ENCODE peak calls at places on chromosomes 11 and 22, in four cellular contexts. One of them, this sample, is unnamed.
A peak's percentile ranks its signal among the peaks of the same experiment; 100 is the strongest.

GRCh38 chr11:115411114-115411513 is 93.1 kb downstream of the CADM1 start:
- DNase-seq in SK-N-SH: no peak
- DNase-seq in K562: no peak
- DNase-seq in H1: no peak
- DNase-seq in this sample: no peak

GRCh38 chr22:31852691-31853370 is 91.5 kb upstream of the YWHAH start:
- DNase-seq in SK-N-SH: no peak
- DNase-seq in K562: no peak
- DNase-seq in H1: no peak
- DNase-seq in this sample: no peak

GRCh38 chr22:36234919-36235318 is 4.4 kb downstream of the APOL2 start:
- DNase-seq in SK-N-SH: no peak
- DNase-seq in K562: no peak
- DNase-seq in H1: no peak
- DNase-seq in this sample: no peak

GRCh38 chr11:107821199-107821926 is 37.2 kb downstream of the SLC35F2 start:
- DNase-seq in SK-N-SH: no peak
- DNase-seq in K562: no peak
- DNase-seq in H1: no peak
- DNase-seq in this sample: no peak

GRCh38 chr11:114236829-114237228 is 59.4 kb upstream of the NNMT start:
- DNase-seq in SK-N-SH: no peak
- DNase-seq in K562: no peak
- DNase-seq in H1: no peak
- DNase-seq in this sample: no peak

GRCh38 chr11:115920087-115920461 is 415.9 kb upstream of the CADM1 start:
- DNase-seq in SK-N-SH: no peak
- DNase-seq in K562: no peak
- DNase-seq in H1: no peak
- DNase-seq in this sample: no peak

GRCh38 chr11:46254135-46254491 is 23.3 kb upstream of the CREB3L1 start:
- DNase-seq in SK-N-SH: no peak
- DNase-seq in K562: no peak
- DNase-seq in H1: no peak
- DNase-seq in this sample: no peak

GRCh38 chr11:126354631-126355323 is 709 bp upstream of the ST3GAL4 start:
- DNase-seq in SK-N-SH: no peak
- DNase-seq in K562: peak; percentile 23
- DNase-seq in H1: no peak
- DNase-seq in this sample: no peak

GRCh38 chr22:41367680-41368542 is 13.8 kb upstream of the TEF start:
- DNase-seq in SK-N-SH: no peak
- DNase-seq in K562: no peak
- DNase-seq in H1: no peak
- DNase-seq in this sample: no peak

GRCh38 chr11:65719887-65720236 is 736 bp downstream of the RNASEH2C start:
- DNase-seq in SK-N-SH: no peak
- DNase-seq in K562: peak; percentile 46
- DNase-seq in H1: no peak
- DNase-seq in this sample: no peak

GRCh38 chr11:32829157-32829679 is 509 bp upstream of the PRRG4 start:
- DNase-seq in SK-N-SH: no peak
- DNase-seq in K562: no peak
- DNase-seq in H1: no peak
- DNase-seq in this sample: no peak

GRCh38 chr11:87871071-87871470 is 304.2 kb downstream of the RAB38 start:
- DNase-seq in SK-N-SH: no peak
- DNase-seq in K562: no peak
- DNase-seq in H1: no peak
- DNase-seq in this sample: no peak

GRCh38 chr11:32101791-32102190 is 10.9 kb downstream of the RCN1 start:
- DNase-seq in SK-N-SH: no peak
- DNase-seq in K562: no peak
- DNase-seq in H1: no peak
- DNase-seq in this sample: no peak

GRCh38 chr11:22192289-22192641 is 620 bp upstream of the ANO5 start:
- DNase-seq in SK-N-SH: peak; percentile 52
- DNase-seq in K562: peak; percentile 21
- DNase-seq in H1: peak; percentile 27
- DNase-seq in this sample: peak; percentile 63

GRCh38 chr11:68146704-68147474 is 25.7 kb upstream of the CHKA start:
- DNase-seq in SK-N-SH: peak; percentile 82
- DNase-seq in K562: peak; percentile 81
- DNase-seq in H1: no peak
- DNase-seq in this sample: no peak

GRCh38 chr11:75155570-75156422 is 4.9 kb downstream of the SLCO2B1 start:
- DNase-seq in SK-N-SH: no peak
- DNase-seq in K562: peak; percentile 30
- DNase-seq in H1: no peak
- DNase-seq in this sample: no peak

GRCh38 chr11:83007909-83008580 is 63.7 kb downstream of the RAB30 start:
- DNase-seq in SK-N-SH: peak; percentile 72
- DNase-seq in K562: peak; percentile 67
- DNase-seq in H1: no peak
- DNase-seq in this sample: peak; percentile 17

GRCh38 chr22:26770624-26771023 is 113.2 kb downstream of the MIAT start:
- DNase-seq in SK-N-SH: no peak
- DNase-seq in K562: no peak
- DNase-seq in H1: no peak
- DNase-seq in this sample: no peak

GRCh38 chr11:34585870-34586654 is 34.8 kb upstream of the EHF start:
- DNase-seq in SK-N-SH: peak; percentile 33
- DNase-seq in K562: peak; percentile 38
- DNase-seq in H1: no peak
- DNase-seq in this sample: no peak

GRCh38 chr22:26170112-26170492 is 840 bp downstream of the SEZ6L start:
- DNase-seq in SK-N-SH: no peak
- DNase-seq in K562: no peak
- DNase-seq in H1: no peak
- DNase-seq in this sample: no peak

GRCh38 chr22:27933186-27933983 is 14.3 kb upstream of the PITPNB start:
- DNase-seq in SK-N-SH: no peak
- DNase-seq in K562: no peak
- DNase-seq in H1: no peak
- DNase-seq in this sample: no peak

GRCh38 chr11:109808569-109808968 is 284.6 kb upstream of the ZC3H12C start:
- DNase-seq in SK-N-SH: no peak
- DNase-seq in K562: no peak
- DNase-seq in H1: no peak
- DNase-seq in this sample: no peak

GRCh38 chr11:60394666-60395343 is 1.5 kb upstream of the MS4A14 start:
- DNase-seq in SK-N-SH: no peak
- DNase-seq in K562: no peak
- DNase-seq in H1: no peak
- DNase-seq in this sample: no peak
- TF ChIP-seq TEAD4 in SK-N-SH: no peak
- TF ChIP-seq TEAD4 in K562: no peak
- TF ChIP-seq TEAD4 in H1: no peak
- TF ChIP-seq TEAD4 in this sample: no peak

DNA sequence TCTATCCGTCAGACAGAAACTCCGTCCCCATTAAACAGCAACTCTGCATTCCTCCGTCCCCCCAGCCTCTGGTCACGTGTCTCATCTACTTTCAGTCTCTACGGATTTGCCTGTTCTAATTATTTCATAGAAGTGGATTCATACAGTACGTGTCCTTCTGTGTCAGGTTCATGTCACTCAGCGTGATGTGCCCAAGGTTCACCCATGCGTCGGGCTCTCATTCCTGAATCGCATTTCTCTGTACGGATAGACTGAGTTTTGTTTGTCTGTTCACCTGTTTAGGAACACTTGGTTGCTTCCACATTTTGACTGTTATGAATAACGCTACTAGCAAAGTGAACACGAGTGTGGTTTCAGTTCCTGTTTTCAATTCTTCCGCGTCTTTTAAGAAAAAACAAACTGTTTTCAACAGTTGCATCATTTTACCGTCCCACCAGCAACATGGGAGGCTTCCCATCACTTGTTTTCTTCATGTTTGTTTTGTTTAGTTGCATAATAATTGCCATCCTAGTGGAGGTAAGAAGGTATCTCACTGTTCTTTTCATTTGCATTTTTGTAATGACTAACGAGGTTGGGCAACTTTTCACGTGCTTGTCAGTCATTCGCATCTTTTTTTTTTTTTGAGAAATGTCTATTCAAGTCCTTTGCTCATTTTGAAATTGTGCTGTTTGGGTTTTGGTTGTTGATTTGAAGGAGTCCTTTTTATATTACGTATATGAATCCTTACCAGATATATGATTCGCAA is 8.9 kb upstream of the NLRP6 start:
- DNase-seq in SK-N-SH: no peak
- DNase-seq in K562: peak; percentile 38
- DNase-seq in H1: no peak
- DNase-seq in this sample: no peak
- TF ChIP-seq TEAD4 in SK-N-SH: no peak
- TF ChIP-seq TEAD4 in K562: peak; percentile 23
- TF ChIP-seq TEAD4 in H1: no peak
- TF ChIP-seq TEAD4 in this sample: no peak

GRCh38 chr11:103987631-103988594 is 48.5 kb upstream of the DDI1 start:
- DNase-seq in SK-N-SH: no peak
- DNase-seq in K562: no peak
- DNase-seq in H1: peak; percentile 9
- DNase-seq in this sample: peak; percentile 18

GRCh38 chr11:103994111-103994510 is 42.3 kb upstream of the DDI1 start:
- DNase-seq in SK-N-SH: no peak
- DNase-seq in K562: no peak
- DNase-seq in H1: no peak
- DNase-seq in this sample: no peak

GRCh38 chr11:103985041-103985440 is 51.4 kb upstream of the DDI1 start:
- DNase-seq in SK-N-SH: no peak
- DNase-seq in K562: no peak
- DNase-seq in H1: no peak
- DNase-seq in this sample: no peak

GRCh38 chr11:103993502-103993901 is 42.9 kb upstream of the DDI1 start:
- DNase-seq in SK-N-SH: no peak
- DNase-seq in K562: no peak
- DNase-seq in H1: no peak
- DNase-seq in this sample: no peak

DNA sequence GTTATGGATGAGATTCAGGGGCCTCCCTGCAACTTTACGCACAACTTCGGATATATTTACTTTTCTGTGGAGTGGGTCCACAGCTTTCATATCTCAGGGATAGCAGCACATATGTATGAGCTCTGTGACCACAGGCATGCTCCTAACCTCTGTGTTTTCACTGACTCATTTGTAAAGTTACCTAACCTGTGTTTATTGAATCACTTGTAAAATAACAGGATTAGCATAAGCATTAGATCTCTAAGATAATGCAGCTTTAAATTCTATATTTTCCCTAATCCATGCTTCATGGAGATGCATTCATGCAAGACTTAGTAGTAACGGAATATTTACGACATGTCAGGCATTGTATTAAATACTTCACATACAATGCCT is 47.9 kb upstream of the DDI1 start:
- DNase-seq in SK-N-SH: no peak
- DNase-seq in K562: no peak
- DNase-seq in H1: no peak
- DNase-seq in this sample: no peak
- TF ChIP-seq TEAD4 in SK-N-SH: no peak
- TF ChIP-seq TEAD4 in K562: no peak
- TF ChIP-seq TEAD4 in H1: no peak
- TF ChIP-seq TEAD4 in this sample: no peak

GRCh38 chr11:1360181-1360834 is 29.4 kb upstream of the BRSK2 start:
- DNase-seq in SK-N-SH: peak; percentile 21
- DNase-seq in K562: no peak
- DNase-seq in H1: no peak
- DNase-seq in this sample: no peak
- TF ChIP-seq TEAD4 in SK-N-SH: no peak
- TF ChIP-seq TEAD4 in K562: no peak
- TF ChIP-seq TEAD4 in H1: no peak
- TF ChIP-seq TEAD4 in this sample: no peak

GRCh38 chr11:985435-985834 is 51.1 kb downstream of the MUC6 start:
- DNase-seq in SK-N-SH: no peak
- DNase-seq in K562: no peak
- DNase-seq in H1: no peak
- DNase-seq in this sample: no peak
- TF ChIP-seq TEAD4 in SK-N-SH: no peak
- TF ChIP-seq TEAD4 in K562: no peak
- TF ChIP-seq TEAD4 in H1: no peak
- TF ChIP-seq TEAD4 in this sample: no peak

DNA sequence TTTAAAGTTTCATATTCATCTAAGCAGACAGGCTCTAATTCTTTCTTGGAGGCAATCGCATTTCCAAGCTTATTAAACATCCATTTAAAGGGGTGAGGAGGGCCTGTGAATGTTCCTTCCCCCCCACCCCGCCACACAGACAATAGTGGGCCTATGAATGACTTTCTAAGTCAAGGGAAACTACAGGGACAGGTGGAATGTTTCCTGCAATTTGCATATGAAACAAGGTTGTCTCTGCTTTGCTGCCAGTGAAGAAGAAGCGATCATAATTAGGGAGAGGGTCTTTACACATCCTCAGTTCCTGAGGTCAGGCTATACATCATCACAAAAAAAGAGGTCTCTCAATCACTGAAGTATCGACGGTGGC is 127.9 kb upstream of the OPCML start:
- DNase-seq in SK-N-SH: no peak
- DNase-seq in K562: no peak
- DNase-seq in H1: no peak
- DNase-seq in this sample: no peak
- TF ChIP-seq TEAD4 in SK-N-SH: no peak
- TF ChIP-seq TEAD4 in K562: no peak
- TF ChIP-seq TEAD4 in H1: peak; percentile 53
- TF ChIP-seq TEAD4 in this sample: no peak

GRCh38 chr11:64186205-64187165 is 514 bp downstream of the STIP1 start:
- DNase-seq in SK-N-SH: no peak
- DNase-seq in K562: no peak
- DNase-seq in H1: no peak
- DNase-seq in this sample: no peak
- TF ChIP-seq TEAD4 in SK-N-SH: no peak
- TF ChIP-seq TEAD4 in K562: no peak
- TF ChIP-seq TEAD4 in H1: no peak
- TF ChIP-seq TEAD4 in this sample: no peak

This sample was measured in WTC11.